ENCODE peak calls at places on chromosomes 12 and 14, in nine cellular contexts. C is HCT116, V is heart left ventricle, B is HepG2, D is GM12878, L is IMR-90, N is right lobe of liver, I is A549, Q is gastrocnemius medialis. W is an unnamed sample.
A peak's percentile ranks its signal among the peaks of the same experiment; 100 is the strongest.

GRCh38 chr12:116466536-116466935 is 92.6 kb upstream of the MAP1LC3B2 start:
- ATAC-seq in C (peak; percentile 30), V (no peak), B (no peak), D (no peak), L (peak; percentile 89), N (no peak), I (no peak), Q (no peak), W (no peak)

GRCh38 chr14:67385120-67385519 is 25.0 kb downstream of the EIF2S1 start:
- ATAC-seq in C (no peak), V (peak; percentile 61), B (no peak), D (no peak), L (no peak), N (no peak), I (no peak), Q (no peak), W (no peak)

GRCh38 chr12:24127919-24128721 is 178.7 kb upstream of the SOX5 start:
- ATAC-seq in C (no peak), V (no peak), B (no peak), D (peak; percentile 96), L (no peak), N (no peak), I (no peak), Q (no peak), W (no peak)

GRCh38 chr12:75660805-75661404 is 149.5 kb upstream of the KRR1 start:
- ATAC-seq in C (peak; percentile 20), V (no peak), B (no peak), D (no peak), L (no peak), N (no peak), I (peak; percentile 73), Q (no peak), W (no peak)

GRCh38 chr14:81561084-81561775 is 27.6 kb upstream of the SEL1L start:
- ATAC-seq in C (no peak), V (no peak), B (no peak), D (no peak), L (no peak), N (no peak), I (no peak), Q (no peak), W (no peak)

GRCh38 chr12:132921685-132922084 is 34.3 kb upstream of the CHFR start:
- ATAC-seq in C (no peak), V (no peak), B (no peak), D (no peak), L (no peak), N (no peak), I (no peak), Q (no peak), W (no peak)

GRCh38 chr14:68466491-68466977 is 326.3 kb downstream of the ZFP36L1 start:
- ATAC-seq in C (peak; percentile 55), V (peak; percentile 50), B (no peak), D (no peak), L (peak; percentile 89), N (no peak), I (peak; percentile 83), Q (peak; percentile 68), W (peak; percentile 89)

GRCh38 chr12:45705404-45705803 is 24.1 kb upstream of the ARID2 start:
- ATAC-seq in C (no peak), V (peak; percentile 81), B (no peak), D (no peak), L (no peak), N (no peak), I (no peak), Q (no peak), W (no peak)

GRCh38 chr14:58463147-58463546 is 35.6 kb downstream of the KIAA0586 start:
- ATAC-seq in C (no peak), V (no peak), B (no peak), D (no peak), L (no peak), N (no peak), I (no peak), Q (no peak), W (no peak)

GRCh38 chr14:63972323-63972932 is 119.6 kb downstream of the SYNE2 start:
- ATAC-seq in C (no peak), V (no peak), B (no peak), D (peak; percentile 70), L (no peak), N (no peak), I (no peak), Q (no peak), W (no peak)

GRCh38 chr12:26623136-26623535 is 209.9 kb downstream of the ITPR2 start:
- ATAC-seq in C (no peak), V (no peak), B (no peak), D (no peak), L (no peak), N (no peak), I (no peak), Q (no peak), W (no peak)

GRCh38 chr14:24064091-24064795 is 7.1 kb upstream of the CPNE6 start:
- ATAC-seq in C (no peak), V (no peak), B (no peak), D (no peak), L (no peak), N (no peak), I (no peak), Q (no peak), W (no peak)

GRCh38 chr12:75437564-75437963 is 43.0 kb upstream of the GLIPR1 start:
- ATAC-seq in C (peak; percentile 65), V (peak; percentile 29), B (peak; percentile 94), D (peak; percentile 93), L (peak; percentile 54), N (peak; percentile 55), I (no peak), Q (no peak), W (no peak)

GRCh38 chr14:60174352-60175254 is 9.4 kb upstream of the DHRS7 start:
- ATAC-seq in C (no peak), V (no peak), B (no peak), D (no peak), L (no peak), N (no peak), I (no peak), Q (peak; percentile 79), W (no peak)

GRCh38 chr12:6361834-6362233 is 13.5 kb downstream of the SCNN1A start:
- ATAC-seq in C (peak; percentile 3), V (peak; percentile 56), B (no peak), D (no peak), L (no peak), N (peak; percentile 43), I (peak; percentile 57), Q (no peak), W (peak; percentile 35)

GRCh38 chr14:74620497-74620921 is 8.5 kb upstream of the LTBP2 start:
- ATAC-seq in C (peak; percentile 70), V (peak; percentile 14), B (peak; percentile 14), D (peak; percentile 63), L (peak; percentile 10), N (no peak), I (peak; percentile 28), Q (peak; percentile 25), W (no peak)

DNA sequence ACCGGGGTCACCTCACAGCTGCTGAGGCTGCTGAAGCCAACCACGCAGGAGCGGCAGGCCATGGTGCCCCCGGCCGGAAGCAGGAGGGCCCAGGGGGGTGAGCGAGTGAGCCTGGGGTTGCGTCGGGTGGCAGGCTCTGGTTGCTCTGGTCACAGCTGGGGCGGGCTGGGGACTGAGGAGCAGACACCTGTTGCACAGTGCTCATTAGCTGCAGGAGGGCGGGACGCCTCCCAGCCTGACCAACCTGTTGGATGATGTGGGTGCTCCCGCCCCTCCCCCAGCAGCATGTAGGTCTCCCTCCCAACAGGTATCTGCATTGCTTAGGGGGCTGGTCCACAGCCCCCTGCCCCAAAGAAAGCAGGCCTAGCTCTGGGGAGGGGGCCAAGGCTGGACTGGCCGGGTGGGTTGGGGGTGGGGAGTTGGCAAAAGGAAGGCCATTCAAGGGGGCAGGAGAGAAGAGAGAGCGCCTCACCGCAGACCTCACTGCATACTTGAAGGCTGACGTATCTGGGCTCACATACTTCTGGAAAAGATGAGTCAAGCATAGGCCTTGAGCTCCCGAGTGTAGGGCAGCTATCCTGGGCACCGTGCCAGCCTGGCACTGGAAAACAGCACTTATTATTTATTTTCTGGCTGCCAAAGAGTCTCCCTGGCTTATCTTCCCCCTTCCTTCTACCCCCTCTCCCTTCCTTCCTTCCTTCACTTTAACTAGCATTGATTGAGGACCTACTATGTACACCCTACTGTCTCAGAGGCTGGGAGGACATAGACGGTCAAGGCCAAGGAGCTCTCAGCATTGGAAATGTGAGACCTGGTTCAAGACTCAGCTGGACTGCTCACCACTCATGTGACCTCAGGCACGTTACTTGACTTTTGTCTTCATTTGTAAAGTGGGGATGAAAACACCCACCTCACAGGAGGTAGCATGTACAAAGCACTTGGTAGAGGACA is at the start of gene KRT80:
- ATAC-seq in C (peak; percentile 88), V (peak; percentile 91), B (peak; percentile 59), D (no peak), L (peak; percentile 85), N (peak; percentile 91), I (peak; percentile 91), Q (peak; percentile 95), W (peak; percentile 95)
- TF ChIP-seq POLR2A in C (no peak), V (no peak), B (no peak), D (no peak), L (no peak), N (no peak), I (peak; percentile 60), Q (no peak), W (no peak)

GRCh38 chr12:121535150-121536057 is 45.4 kb downstream of the KDM2B start:
- ATAC-seq in C (no peak), V (no peak), B (no peak), D (no peak), L (no peak), N (no peak), I (no peak), Q (no peak), W (no peak)
- H3K27ac ChIP-seq in C (no peak overlapping the region), V (peak overlapping the region; percentile 97), B (no peak overlapping the region), D (peak overlapping the region; percentile 95), L (no peak overlapping the region), N (peak overlapping the region; percentile 89), I (no peak overlapping the region), Q (peak overlapping the region; percentile 94), W (peak overlapping the region; percentile 80)

GRCh38 chr12:58931518-58931917 is 11.2 kb upstream of the LRIG3 start:
- ATAC-seq in C (no peak), V (no peak), B (peak; percentile 62), D (no peak), L (no peak), N (peak; percentile 16), I (no peak), Q (no peak), W (no peak)
- TF ChIP-seq CTCF in C (peak; percentile 37), V (no peak), B (peak; percentile 61), D (no peak), L (no peak), N (peak; percentile 30), I (no peak), Q (no peak), W (no peak)

DNA sequence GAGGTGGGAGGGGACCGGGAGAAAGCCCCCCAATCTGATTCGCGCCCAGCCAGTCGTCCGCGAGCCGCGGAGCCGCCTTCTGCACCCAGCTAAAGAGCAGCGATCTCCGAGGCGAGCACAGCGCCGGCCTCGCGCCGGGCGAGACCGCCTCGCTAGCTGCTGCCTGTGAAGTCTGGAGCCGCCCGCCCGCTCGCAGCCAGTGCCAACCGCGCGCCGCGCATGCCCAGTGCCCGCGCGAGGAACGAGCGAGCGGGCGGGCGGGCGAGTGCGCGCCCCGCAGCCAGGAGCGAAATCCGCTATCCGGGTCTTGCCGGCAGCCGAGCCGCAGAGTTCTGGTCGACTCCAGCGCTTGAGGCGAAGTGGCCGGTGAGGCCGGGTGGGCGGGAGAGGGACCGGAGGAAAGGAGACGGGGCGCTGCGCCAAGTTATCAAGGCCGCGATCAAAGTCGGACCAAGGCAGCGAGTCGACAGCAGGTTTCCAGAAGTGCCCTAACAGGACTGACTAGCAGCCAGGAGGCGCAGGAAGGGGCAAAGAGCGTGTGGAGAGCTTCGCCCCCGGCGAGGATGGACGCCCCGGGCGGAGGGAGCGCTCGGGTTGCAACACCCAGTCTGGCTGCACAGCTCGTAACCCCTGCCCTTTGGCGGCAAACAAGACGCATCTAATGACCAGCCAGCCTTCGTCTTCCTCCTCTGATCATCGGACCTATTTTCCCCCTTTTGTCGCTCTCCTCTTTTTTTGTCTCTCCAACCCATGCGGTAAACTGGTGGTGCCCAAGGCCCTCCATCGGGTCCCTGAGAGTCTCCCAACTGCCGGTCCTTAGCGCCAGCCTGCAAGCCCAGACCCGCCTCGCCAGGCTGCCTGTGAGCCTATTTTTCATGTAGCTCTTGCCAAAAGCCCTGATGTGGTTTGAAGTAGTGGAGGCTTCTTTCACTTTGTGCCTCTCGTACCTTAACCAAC is at the start of gene EPS8:
- ATAC-seq in C (peak; percentile 83), V (peak; percentile 98), B (peak; percentile 90), D (peak; percentile 87), L (peak; percentile 91), N (peak; percentile 91), I (peak; percentile 87), Q (peak; percentile 91), W (peak; percentile 97)
- TF ChIP-seq POLR2A in C (peak; percentile 42), V (no peak), B (peak; percentile 81), D (peak; percentile 61), L (peak; percentile 86), N (peak; percentile 97), I (peak; percentile 73), Q (peak; percentile 76), W (peak; percentile 85)